ENCODE peak calls at places on chromosomes 13 and 19, in ten cellular contexts. W, B, I, E, D, M, C, G, R and Z are unnamed samples.

GRCh38 chr19:4831351-4832340 is at the start of gene TICAM1:
- DNase-seq in W (peak; percentile 73), B (peak; percentile 89), I (no peak), E (peak; percentile 76), D (peak; percentile 34), M (no peak), C (peak; percentile 70), G (peak; percentile 55), R (no peak), Z (peak; percentile 39)

GRCh38 chr19:15303105-15303780 is 29.1 kb downstream of the BRD4 start:
- DNase-seq in W (no peak), B (no peak), I (no peak), E (no peak), D (no peak), M (no peak), C (no peak), G (no peak), R (no peak), Z (no peak)

GRCh38 chr19:46069841-46070341 is 29.1 kb upstream of the IGFL4 start:
- DNase-seq in W (no peak), B (no peak), I (no peak), E (peak; percentile 88), D (no peak), M (no peak), C (peak; percentile 95), G (no peak), R (no peak), Z (peak; percentile 95)

GRCh38 chr13:50161052-50161451 is 145.8 kb downstream of the KCNRG start:
- DNase-seq in W (no peak), B (no peak), I (no peak), E (peak; percentile 39), D (no peak), M (peak; percentile 5), C (peak; percentile 69), G (no peak), R (no peak), Z (peak; percentile 42)

GRCh38 chr19:18520848-18521691 is 800 bp downstream of the ELL start:
- DNase-seq in W (no peak), B (no peak), I (peak; percentile 17), E (peak; percentile 55), D (peak; percentile 46), M (no peak), C (peak; percentile 25), G (no peak), R (no peak), Z (no peak)

GRCh38 chr19:49427855-49428546 is 2.8 kb downstream of the GFY start:
- DNase-seq in W (no peak), B (peak; percentile 32), I (no peak), E (peak; percentile 30), D (peak; percentile 54), M (no peak), C (no peak), G (no peak), R (no peak), Z (no peak)

GRCh38 chr19:1066748-1067340 is at the start of gene ARHGAP45:
- DNase-seq in W (peak; percentile 64), B (peak; percentile 68), I (peak; percentile 64), E (no peak), D (peak; percentile 81), M (no peak), C (no peak), G (peak; percentile 57), R (no peak), Z (no peak)

GRCh38 chr19:38317104-38317612 is 1.4 kb upstream of the YIF1B start:
- DNase-seq in W (no peak), B (no peak), I (peak; percentile 67), E (no peak), D (peak; percentile 58), M (no peak), C (no peak), G (no peak), R (no peak), Z (no peak)

GRCh38 chr19:51185069-51185867 is 39.6 kb upstream of the CD33 start:
- DNase-seq in W (no peak), B (no peak), I (no peak), E (no peak), D (no peak), M (no peak), C (no peak), G (no peak), R (no peak), Z (no peak)

GRCh38 chr13:84654654-84655244 is 772.5 kb upstream of the SLITRK1 start:
- DNase-seq in W (no peak), B (no peak), I (no peak), E (no peak), D (no peak), M (no peak), C (no peak), G (no peak), R (no peak), Z (no peak)

GRCh38 chr13:47094734-47095434 is 198.0 kb upstream of the HTR2A start:
- DNase-seq in W (no peak), B (no peak), I (no peak), E (no peak), D (no peak), M (no peak), C (no peak), G (no peak), R (peak; percentile 22), Z (no peak)

GRCh38 chr13:78714717-78715116 is 55.8 kb upstream of the OBI1 start:
- DNase-seq in W (no peak), B (no peak), I (no peak), E (no peak), D (no peak), M (no peak), C (no peak), G (no peak), R (peak; percentile 65), Z (no peak)

GRCh38 chr19:32123355-32123940 is 222.0 kb upstream of the ZNF507 start:
- DNase-seq in W (no peak), B (no peak), I (no peak), E (no peak), D (no peak), M (no peak), C (no peak), G (no peak), R (no peak), Z (no peak)

GRCh38 chr13:23609414-23610186 is 39.4 kb downstream of the TNFRSF19 start:
- DNase-seq in W (no peak), B (no peak), I (no peak), E (peak; percentile 55), D (no peak), M (no peak), C (peak; percentile 67), G (no peak), R (no peak), Z (peak; percentile 69)

GRCh38 chr13:23147827-23148226 is 33.0 kb upstream of the SGCG start:
- DNase-seq in W (no peak), B (no peak), I (no peak), E (no peak), D (no peak), M (no peak), C (no peak), G (no peak), R (no peak), Z (no peak)

GRCh38 chr19:55253264-55253663 is 5.6 kb downstream of the PPP6R1 start:
- DNase-seq in W (no peak), B (no peak), I (no peak), E (no peak), D (no peak), M (no peak), C (no peak), G (no peak), R (no peak), Z (no peak)

GRCh38 chr13:22432690-22433089 is 748.1 kb upstream of the SGCG start:
- DNase-seq in W (no peak), B (no peak), I (no peak), E (no peak), D (peak; percentile 28), M (no peak), C (no peak), G (no peak), R (no peak), Z (no peak)

GRCh38 chr19:7614859-7615741 is 14.2 kb downstream of the XAB2 start:
- DNase-seq in W (no peak), B (peak; percentile 30), I (no peak), E (no peak), D (no peak), M (no peak), C (no peak), G (no peak), R (no peak), Z (no peak)

GRCh38 chr19:46502891-46503290 is 7.2 kb upstream of the PNMA8B start:
- DNase-seq in W (no peak), B (no peak), I (no peak), E (no peak), D (no peak), M (no peak), C (no peak), G (no peak), R (no peak), Z (no peak)

GRCh38 chr13:43132228-43132627 is 108.8 kb downstream of the DNAJC15 start:
- DNase-seq in W (no peak), B (no peak), I (no peak), E (peak; percentile 64), D (peak; percentile 15), M (no peak), C (peak; percentile 58), G (no peak), R (peak; percentile 47), Z (peak; percentile 36)

GRCh38 chr19:39265321-39265916 is 2.8 kb upstream of the IFNL2 start:
- DNase-seq in W (no peak), B (peak; percentile 27), I (no peak), E (no peak), D (no peak), M (no peak), C (no peak), G (no peak), R (no peak), Z (no peak)

GRCh38 chr19:11463391-11463790 is 17.5 kb downstream of the ELAVL3 start:
- DNase-seq in W (no peak), B (no peak), I (no peak), E (no peak), D (no peak), M (no peak), C (no peak), G (no peak), R (no peak), Z (no peak)